ENCODE peak calls at places on chromosome 17, in four cellular contexts. J is AG09309, M is choroid plexus epithelial cell, B is retinal pigment epithelial cell. A is an unnamed sample.

GRCh38 chr17:73393962-73394361 is 82.2 kb upstream of the CDC42EP4 start:
- DNase-seq in J (no peak), M (peak), B (no peak), A (no peak)

GRCh38 chr17:35088647-35088910 is 25.1 kb upstream of the RFFL start:
- DNase-seq in J (no peak), M (no peak), B (no peak), A (peak)

GRCh38 chr17:9725575-9725974 is 65.8 kb downstream of the DHRS7C start:
- DNase-seq in J (no peak), M (peak), B (no peak), A (no peak)

GRCh38 chr17:17029938-17030337 is 12.3 kb upstream of the MPRIP start:
- DNase-seq in J (no peak), M (no peak), B (no peak), A (no peak)

GRCh38 chr17:75012320-75013076 is at the start of gene MRPL58:
- DNase-seq in J (no peak), M (peak), B (no peak), A (peak)

GRCh38 chr17:13421581-13421980 is 180.1 kb downstream of the HS3ST3A1 start:
- DNase-seq in J (no peak), M (no peak), B (no peak), A (no peak)

GRCh38 chr17:8062807-8063483 is 24.1 kb downstream of the ALOX15B start:
- DNase-seq in J (no peak), M (peak), B (no peak), A (no peak)

GRCh38 chr17:56150631-56151030 is 2.6 kb upstream of the ANKFN1 start:
- DNase-seq in J (no peak), M (no peak), B (no peak), A (no peak)

GRCh38 chr17:75684249-75684648 is 17.1 kb downstream of the SAP30BP start:
- DNase-seq in J (no peak), M (no peak), B (no peak), A (no peak)

GRCh38 chr17:8173056-8173870 is 2.9 kb downstream of the TMEM107 start:
- DNase-seq in J (peak), M (peak), B (peak), A (peak)

GRCh38 chr17:18362509-18363020 is 785 bp downstream of the SHMT1 start:
- DNase-seq in J (no peak), M (peak), B (peak), A (no peak)

GRCh38 chr17:73901661-73902415 is 257.6 kb upstream of the SDK2 start:
- DNase-seq in J (no peak), M (no peak), B (no peak), A (no peak)

GRCh38 chr17:45648642-45649041 is 135.5 kb upstream of the CRHR1 start:
- DNase-seq in J (no peak), M (no peak), B (no peak), A (no peak)

GRCh38 chr17:78395186-78395585 is 16.7 kb downstream of the PGS1 start:
- DNase-seq in J (no peak), M (no peak), B (no peak), A (no peak)

GRCh38 chr17:67068999-67069398 is 24.6 kb downstream of the CACNG1 start:
- DNase-seq in J (no peak), M (peak), B (no peak), A (no peak)

GRCh38 chr17:39543669-39544068 is 64.1 kb downstream of the NEUROD2 start:
- DNase-seq in J (no peak), M (no peak), B (no peak), A (no peak)

GRCh38 chr17:7834891-7835817 is 1.1 kb downstream of the KDM6B start:
- DNase-seq in J (peak), M (peak), B (peak), A (peak)

GRCh38 chr17:48132375-48132774 is 24.8 kb downstream of the SNX11 start:
- DNase-seq in J (no peak), M (no peak), B (no peak), A (no peak)

GRCh38 chr17:77526259-77526711 is 385.5 kb downstream of the SEC14L1 start:
- DNase-seq in J (no peak), M (no peak), B (no peak), A (no peak)

GRCh38 chr17:78366109-78366848 is 6.4 kb upstream of the SOCS3 start:
- DNase-seq in J (no peak), M (peak), B (no peak), A (no peak)

GRCh38 chr17:45848868-45849535 is 4.3 kb downstream of the SPPL2C start:
- DNase-seq in J (no peak), M (no peak), B (no peak), A (no peak)

GRCh38 chr17:77442976-77443742 is 302.4 kb downstream of the SEC14L1 start:
- DNase-seq in J (no peak), M (no peak), B (no peak), A (no peak)

GRCh38 chr17:32916134-32916533 is 11.8 kb upstream of the TMEM98 start:
- DNase-seq in J (no peak), M (no peak), B (no peak), A (no peak)

GRCh38 chr17:39016193-39017153 is 49.3 kb upstream of the FBXO47 start:
- DNase-seq in J (no peak), M (peak), B (peak), A (no peak)

GRCh38 chr17:55722742-55723487 is at the start of gene TMEM100:
- DNase-seq in J (peak), M (peak), B (no peak), A (no peak)

GRCh38 chr17:39194089-39194984 is 3.1 kb downstream of the CACNB1 start:
- DNase-seq in J (no peak), M (peak), B (no peak), A (no peak)

GRCh38 chr17:64130559-64131001 is 636 bp upstream of the ERN1 start:
- DNase-seq in J (no peak), M (peak), B (no peak), A (peak)

GRCh38 chr17:61478790-61479492 is 26.7 kb downstream of the TBX4 start:
- DNase-seq in J (no peak), M (no peak), B (no peak), A (no peak)

GRCh38 chr17:61018938-61019337 is 341.3 kb downstream of the BCAS3 start:
- DNase-seq in J (no peak), M (no peak), B (no peak), A (no peak)

GRCh38 chr17:35788504-35788998 is 6.9 kb downstream of the MMP28 start:
- DNase-seq in J (no peak), M (peak), B (no peak), A (no peak)

GRCh38 chr17:40329981-40330794 is 21.2 kb downstream of the RARA start:
- DNase-seq in J (no peak), M (no peak), B (no peak), A (no peak)

GRCh38 chr17:66548158-66548557 is 245.7 kb downstream of the PRKCA start:
- DNase-seq in J (no peak), M (no peak), B (no peak), A (no peak)

GRCh38 chr17:1716076-1716911 is 6.1 kb upstream of the TLCD2 start:
- DNase-seq in J (peak), M (peak), B (peak), A (peak)
- TF ChIP-seq CTCF in J (peak), M (peak), B (no peak), A (no peak)

DNA sequence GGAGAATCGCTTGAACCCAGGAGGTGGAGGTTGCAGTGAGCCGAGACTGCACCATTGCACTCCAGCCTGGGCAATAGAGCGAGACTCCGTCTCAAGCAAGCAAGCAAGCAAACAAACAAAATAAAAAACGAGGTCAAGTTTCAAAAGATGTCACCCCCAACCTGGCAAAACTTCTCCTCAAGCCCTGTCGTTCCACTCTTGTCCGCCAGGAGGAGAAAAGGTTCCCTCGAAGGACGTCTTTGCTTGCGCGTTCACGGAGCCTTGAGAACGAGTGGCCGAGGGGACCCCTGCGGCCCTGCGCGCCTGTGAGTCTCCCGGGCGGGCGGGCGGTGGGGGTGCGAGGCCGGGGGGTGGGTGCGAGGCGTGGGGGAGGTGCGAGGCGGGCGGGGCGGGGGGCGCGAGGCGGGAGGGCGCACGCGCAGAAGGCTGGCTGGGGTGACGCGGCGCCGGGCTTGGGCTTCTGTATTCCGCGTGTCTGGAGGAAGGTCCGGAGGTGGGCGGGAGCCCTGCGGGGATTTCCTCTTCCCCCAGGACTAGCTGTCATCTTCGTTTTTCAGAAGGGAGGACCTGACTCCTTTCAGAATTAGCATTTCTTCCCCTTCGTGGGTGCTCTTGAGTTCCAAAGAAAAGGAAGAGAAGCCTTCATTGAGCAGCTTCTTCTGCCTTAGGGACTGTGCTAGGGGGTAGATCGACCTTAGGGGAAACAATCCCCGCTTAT is 3.7 kb downstream of the SLC52A1 start:
- DNase-seq in J (peak), M (peak), B (peak), A (peak)
- H3K4me3 ChIP-seq in J (peak), M (peak), B (peak), A (peak)

GRCh38 chr17:5591966-5592365 is 7.7 kb upstream of the NLRP1 start:
- DNase-seq in J (no peak), M (no peak), B (no peak), A (no peak)
- TF ChIP-seq CTCF in J (no peak), M (no peak), B (no peak), A (no peak)

DNA sequence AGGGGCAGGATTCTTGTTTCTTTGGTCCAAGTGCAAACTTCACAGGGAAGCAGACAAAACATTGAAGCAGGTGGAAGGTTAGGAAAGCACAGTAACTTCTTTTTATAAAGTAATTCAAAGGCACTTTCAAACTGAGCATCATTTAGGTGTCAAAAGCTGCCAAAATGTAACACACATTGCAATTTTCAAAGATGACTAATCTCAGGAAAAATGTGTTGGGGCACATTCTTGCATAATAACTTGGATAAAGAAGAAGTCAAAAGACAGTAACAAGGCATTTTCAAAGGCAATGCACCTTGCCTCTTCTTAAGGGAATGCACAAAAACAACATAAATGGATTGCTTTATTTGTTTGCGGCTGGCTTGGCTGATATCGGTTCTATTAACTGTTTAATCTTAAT is 3.6 kb downstream of the KCNJ2 start:
- DNase-seq in J (no peak), M (peak), B (no peak), A (no peak)
- H3K4me3 ChIP-seq in J (no peak), M (no peak), B (no peak), A (no peak)

GRCh38 chr17:6710317-6710716 is 2.9 kb downstream of the SLC13A5 start:
- DNase-seq in J (no peak), M (no peak), B (no peak), A (no peak)
- TF ChIP-seq CTCF in J (no peak), M (peak), B (no peak), A (peak)

DNA sequence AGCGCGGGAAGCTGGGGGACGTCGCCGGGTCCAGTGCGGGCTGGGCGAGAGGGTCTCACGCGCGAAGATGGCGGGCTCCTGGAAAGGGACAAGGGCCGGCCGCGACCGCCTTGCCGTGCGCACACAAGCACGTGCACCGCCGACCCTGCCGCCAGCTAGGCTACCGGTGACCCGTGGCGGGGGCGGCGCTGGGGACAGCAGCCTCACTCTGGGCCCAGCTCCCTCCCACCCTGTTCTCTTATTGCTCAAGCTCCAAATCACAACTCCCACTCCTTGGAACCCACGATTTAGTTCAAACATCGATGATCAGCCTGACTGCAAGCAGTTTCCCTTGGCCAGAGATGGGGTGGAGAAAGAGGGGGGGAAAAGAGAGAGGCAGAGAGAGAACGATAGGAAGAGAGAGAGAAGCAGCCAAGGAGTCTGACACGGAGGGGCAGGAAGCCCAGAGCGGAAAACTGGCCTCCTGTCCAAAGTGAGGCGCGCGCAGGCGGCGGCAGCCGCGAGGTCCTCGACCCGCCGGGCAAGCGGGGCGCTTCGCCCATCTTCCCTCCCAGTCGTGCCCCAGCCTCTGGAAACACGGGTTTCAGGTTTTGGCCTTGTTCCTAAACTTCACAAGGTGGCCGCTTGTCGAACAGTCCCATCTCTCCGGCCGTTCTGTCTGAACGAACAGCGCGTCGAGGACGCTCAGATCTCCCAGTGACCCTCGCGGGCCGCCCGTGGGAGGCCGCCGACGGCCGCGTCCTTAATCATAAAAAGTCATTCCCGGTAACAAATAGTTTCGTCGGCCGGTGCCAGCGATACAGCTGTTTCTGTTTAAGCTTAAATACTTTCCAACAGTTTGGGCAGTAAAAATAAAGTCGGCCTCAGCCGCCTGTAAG is 1.7 kb upstream of the CBX8 start:
- DNase-seq in J (no peak), M (no peak), B (no peak), A (no peak)
- H3K4me3 ChIP-seq in J (no peak), M (peak), B (no peak), A (no peak)

GRCh38 chr17:80870401-80870800 is 121.2 kb upstream of the CHMP6 start:
- DNase-seq in J (no peak), M (no peak), B (no peak), A (no peak)
- TF ChIP-seq CTCF in J (no peak), M (no peak), B (no peak), A (no peak)

DNA sequence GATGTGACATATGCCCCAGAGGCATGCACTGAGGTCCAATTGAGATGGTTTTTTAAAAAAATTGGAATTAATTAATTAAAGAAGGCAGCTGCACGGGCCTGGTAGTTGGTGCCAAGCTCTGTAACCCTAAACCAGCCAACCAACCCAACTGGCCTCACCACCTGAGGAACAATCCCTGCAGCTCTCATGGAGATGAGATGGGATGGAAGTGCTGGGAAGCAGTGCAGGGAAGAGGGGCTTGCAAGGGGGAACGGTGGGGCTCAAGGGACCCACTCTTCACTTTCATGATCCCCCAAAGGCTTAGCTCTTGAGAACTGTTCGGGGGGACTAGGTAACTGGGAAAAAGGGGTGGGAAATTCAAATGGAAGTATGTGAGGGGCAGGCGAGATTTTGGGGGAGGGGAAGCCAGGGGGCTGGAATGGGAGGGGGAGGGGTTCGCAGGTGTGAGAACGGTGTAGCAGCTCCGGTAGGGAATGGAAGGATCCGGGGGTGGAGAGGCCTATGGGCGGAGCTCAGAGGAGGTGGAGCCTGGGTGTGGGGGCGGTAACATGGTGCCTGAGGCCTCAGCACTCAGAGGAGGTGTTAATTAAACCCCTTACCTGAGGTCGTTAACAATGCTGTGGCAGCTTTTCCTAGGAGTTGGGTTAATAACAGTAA is 9.3 kb upstream of the ZNF652 start:
- DNase-seq in J (no peak), M (no peak), B (no peak), A (no peak)
- H3K4me3 ChIP-seq in J (no peak), M (no peak), B (no peak), A (no peak)

GRCh38 chr17:15261063-15261817 is 3.9 kb downstream of the PMP22 start:
- DNase-seq in J (no peak), M (peak), B (no peak), A (no peak)

GRCh38 chr17:15263206-15263579 is 1.9 kb downstream of the PMP22 start:
- DNase-seq in J (peak), M (peak), B (peak), A (no peak)

GRCh38 chr17:15263680-15264079 is 1.4 kb downstream of the PMP22 start:
- DNase-seq in J (no peak), M (no peak), B (no peak), A (no peak)

GRCh38 chr17:15261818-15262290 is 3.3 kb downstream of the PMP22 start:
- DNase-seq in J (no peak), M (peak), B (no peak), A (no peak)

DNA sequence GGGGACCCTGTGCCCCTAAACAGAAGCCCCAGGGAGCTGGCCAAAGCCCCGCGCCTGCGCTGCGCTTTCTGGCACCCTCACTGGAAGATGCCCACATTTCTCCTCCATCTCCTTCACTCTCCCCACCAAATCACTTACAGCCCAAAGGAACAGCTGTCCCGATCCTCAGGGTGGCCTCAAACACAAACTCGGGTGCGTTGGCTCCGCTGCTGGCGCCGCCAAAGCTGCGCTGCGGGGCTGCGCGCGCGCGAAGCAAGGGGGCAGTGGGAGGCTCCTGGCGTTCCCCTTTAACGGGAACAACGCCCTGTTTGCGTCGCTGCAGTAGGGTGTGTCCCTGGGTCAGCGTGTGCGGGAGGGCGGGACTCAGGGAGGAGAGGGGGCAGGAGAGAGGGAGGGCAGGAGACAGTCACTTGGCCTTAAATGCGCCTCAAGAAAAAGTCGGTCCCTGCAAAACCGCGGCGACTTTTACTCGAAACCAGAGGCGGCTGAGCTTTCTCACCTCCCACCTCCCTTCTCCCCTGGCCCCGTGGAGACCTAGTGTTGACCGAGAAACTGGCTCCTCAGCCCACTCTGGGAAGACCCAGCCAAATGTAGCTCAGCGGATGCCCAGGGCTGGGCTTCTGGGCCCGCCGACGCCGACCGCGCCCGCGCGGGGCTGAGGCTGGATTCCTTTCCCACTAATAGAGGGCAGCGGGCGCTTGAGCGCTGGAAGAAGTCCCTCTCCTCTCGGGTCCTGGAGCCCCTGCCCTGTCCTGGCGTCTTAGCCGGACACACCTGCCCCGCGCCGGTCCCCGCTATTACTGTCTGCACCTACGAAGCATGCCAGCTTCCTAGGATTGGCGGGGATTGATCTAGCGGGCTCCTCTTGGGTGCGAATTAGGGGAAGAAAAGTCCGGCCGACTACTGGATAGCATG is 2.6 kb downstream of the PMP22 start:
- DNase-seq in J (peak), M (peak), B (peak), A (no peak)
- TF ChIP-seq CTCF in J (peak), M (peak), B (peak), A (no peak)

A was measured in GM12864.